ENCODE peak calls at places on chromosomes 7 and 10, in nine cellular contexts. R, A, O, H, U, Y, W, V and Q are unnamed samples.

GRCh38 chr7:139543801-139544603 is 20.5 kb downstream of the CLEC2L start:
- DNase-seq in R (no peak), O (no peak), U (no peak), V (no peak), W (no peak), H (no peak), Y (no peak), A (no peak), Q (peak; percentile 21)

GRCh38 chr7:1225462-1226154 is 7.1 kb upstream of the UNCX start:
- DNase-seq in R (no peak), A (no peak), V (no peak), H (peak; percentile 13), O (no peak), W (no peak), U (peak; percentile 43), Y (peak; percentile 88), Q (peak; percentile 57)

GRCh38 chr7:108016841-108017775 is 14.1 kb upstream of the LAMB1 start:
- DNase-seq in Y (no peak), R (no peak), V (peak; percentile 70), H (no peak), A (peak; percentile 52), O (no peak), W (no peak), U (peak; percentile 81), Q (peak; percentile 35)

GRCh38 chr10:120988751-120989150 is 137.6 kb downstream of the WDR11 start:
- DNase-seq in H (no peak), O (no peak), R (no peak), W (no peak), V (no peak), A (no peak), Y (no peak), U (no peak), Q (no peak)

GRCh38 chr10:43254881-43255643 is 11.8 kb downstream of the RASGEF1A start:
- DNase-seq in W (no peak), H (no peak), Y (no peak), R (no peak), A (no peak), O (no peak), U (no peak), V (no peak), Q (no peak)

GRCh38 chr7:1678070-1678543 is 8.0 kb downstream of the ELFN1 start:
- DNase-seq in R (no peak), A (no peak), H (no peak), O (no peak), V (no peak), W (no peak), U (no peak), Y (no peak), Q (peak; percentile 70)

GRCh38 chr7:149719050-149719899 is 54.1 kb downstream of the ZNF467 start:
- DNase-seq in Y (peak; percentile 21), O (peak; percentile 16), W (no peak), V (no peak), A (no peak), R (no peak), U (no peak), H (no peak), Q (no peak)

GRCh38 chr10:10363217-10363616 is 654.5 kb upstream of the CELF2 start:
- DNase-seq in A (no peak), H (no peak), W (no peak), U (no peak), Y (no peak), O (no peak), V (no peak), R (no peak), Q (no peak)

GRCh38 chr7:93198472-93198871 is 27.8 kb downstream of the HEPACAM2 start:
- DNase-seq in O (no peak), R (no peak), H (no peak), V (no peak), A (no peak), U (peak; percentile 20), W (no peak), Y (no peak), Q (no peak)

GRCh38 chr10:81847675-81848074 is 27.3 kb upstream of the NRG3 start:
- DNase-seq in H (no peak), A (no peak), Y (no peak), V (no peak), R (no peak), U (peak; percentile 34), W (no peak), O (no peak), Q (no peak)